ENCODE peak calls at places on chromosomes 13 and 19, in nine cellular contexts. One of them, this sample, is unnamed.

GRCh38 chr19:30311911-30312310 is 60.3 kb upstream of the ZNF536 start:
- DNase-seq in left cardiac atrium: no peak
- DNase-seq in NCI-H446 treated with DMSO at 0.1 percent for 48 hours: no peak
- DNase-seq in CD4-positive, alpha-beta T cell: no peak
- DNase-seq in dorsolateral prefrontal cortex: no peak
- DNase-seq in pons: no peak
- DNase-seq in epithelial cell of prostate: no peak
- DNase-seq in NCI-H345: no peak
- DNase-seq in RWPE1: no peak
- DNase-seq in this sample: no peak

GRCh38 chr19:57888494-57889231 is at the start of gene ZNF814:
- DNase-seq in left cardiac atrium: peak; percentile 88
- DNase-seq in NCI-H446 treated with DMSO at 0.1 percent for 48 hours: no peak
- DNase-seq in CD4-positive, alpha-beta T cell: peak; percentile 78
- DNase-seq in dorsolateral prefrontal cortex: peak; percentile 85
- DNase-seq in pons: peak; percentile 83
- DNase-seq in epithelial cell of prostate: no peak
- DNase-seq in NCI-H345: peak; percentile 0
- DNase-seq in RWPE1: peak; percentile 58
- DNase-seq in this sample: peak; percentile 44

GRCh38 chr13:65594255-65594654 is 1635.9 kb downstream of the PCDH9 start:
- DNase-seq in left cardiac atrium: no peak
- DNase-seq in NCI-H446 treated with DMSO at 0.1 percent for 48 hours: peak; percentile 49
- DNase-seq in CD4-positive, alpha-beta T cell: no peak
- DNase-seq in dorsolateral prefrontal cortex: no peak
- DNase-seq in pons: peak; percentile 8
- DNase-seq in epithelial cell of prostate: no peak
- DNase-seq in NCI-H345: no peak
- DNase-seq in RWPE1: no peak
- DNase-seq in this sample: no peak

GRCh38 chr13:111359930-111360329 is 39.5 kb downstream of the TEX29 start:
- DNase-seq in left cardiac atrium: no peak
- DNase-seq in NCI-H446 treated with DMSO at 0.1 percent for 48 hours: no peak
- DNase-seq in CD4-positive, alpha-beta T cell: no peak
- DNase-seq in dorsolateral prefrontal cortex: no peak
- DNase-seq in pons: no peak
- DNase-seq in epithelial cell of prostate: no peak
- DNase-seq in NCI-H345: no peak
- DNase-seq in RWPE1: no peak
- DNase-seq in this sample: no peak

GRCh38 chr13:107964356-107964755 is 251.0 kb downstream of the LIG4 start:
- DNase-seq in left cardiac atrium: no peak
- DNase-seq in NCI-H446 treated with DMSO at 0.1 percent for 48 hours: peak; percentile 73
- DNase-seq in CD4-positive, alpha-beta T cell: no peak
- DNase-seq in dorsolateral prefrontal cortex: no peak
- DNase-seq in pons: peak; percentile 8
- DNase-seq in epithelial cell of prostate: no peak
- DNase-seq in NCI-H345: peak; percentile 77
- DNase-seq in RWPE1: no peak
- DNase-seq in this sample: no peak

GRCh38 chr19:47598407-47599349 is 10.3 kb upstream of the BICRA start:
- DNase-seq in left cardiac atrium: peak; percentile 55
- DNase-seq in NCI-H446 treated with DMSO at 0.1 percent for 48 hours: no peak
- DNase-seq in CD4-positive, alpha-beta T cell: no peak
- DNase-seq in dorsolateral prefrontal cortex: no peak
- DNase-seq in pons: peak; percentile 36
- DNase-seq in epithelial cell of prostate: peak; percentile 64
- DNase-seq in NCI-H345: no peak
- DNase-seq in RWPE1: peak; percentile 97
- DNase-seq in this sample: peak; percentile 88

GRCh38 chr19:2567580-2567979 is 91.7 kb downstream of the GADD45B start:
- DNase-seq in left cardiac atrium: peak; percentile 69
- DNase-seq in NCI-H446 treated with DMSO at 0.1 percent for 48 hours: no peak
- DNase-seq in CD4-positive, alpha-beta T cell: no peak
- DNase-seq in dorsolateral prefrontal cortex: peak; percentile 40
- DNase-seq in pons: peak; percentile 63
- DNase-seq in epithelial cell of prostate: no peak
- DNase-seq in NCI-H345: no peak
- DNase-seq in RWPE1: no peak
- DNase-seq in this sample: no peak

GRCh38 chr19:49347835-49348234 is 12.6 kb downstream of the CD37 start:
- DNase-seq in left cardiac atrium: no peak
- DNase-seq in NCI-H446 treated with DMSO at 0.1 percent for 48 hours: no peak
- DNase-seq in CD4-positive, alpha-beta T cell: no peak
- DNase-seq in dorsolateral prefrontal cortex: no peak
- DNase-seq in pons: peak; percentile 36
- DNase-seq in epithelial cell of prostate: no peak
- DNase-seq in NCI-H345: no peak
- DNase-seq in RWPE1: peak; percentile 62
- DNase-seq in this sample: peak; percentile 84

GRCh38 chr19:2678043-2678671 is 24.3 kb downstream of the GNG7 start:
- DNase-seq in left cardiac atrium: no peak
- DNase-seq in NCI-H446 treated with DMSO at 0.1 percent for 48 hours: no peak
- DNase-seq in CD4-positive, alpha-beta T cell: no peak
- DNase-seq in dorsolateral prefrontal cortex: no peak
- DNase-seq in pons: no peak
- DNase-seq in epithelial cell of prostate: no peak
- DNase-seq in NCI-H345: no peak
- DNase-seq in RWPE1: no peak
- DNase-seq in this sample: no peak

GRCh38 chr19:46620716-46621115 is 4.2 kb downstream of the PTGIR start:
- DNase-seq in left cardiac atrium: peak; percentile 30
- DNase-seq in NCI-H446 treated with DMSO at 0.1 percent for 48 hours: no peak
- DNase-seq in CD4-positive, alpha-beta T cell: no peak
- DNase-seq in dorsolateral prefrontal cortex: no peak
- DNase-seq in pons: no peak
- DNase-seq in epithelial cell of prostate: no peak
- DNase-seq in NCI-H345: no peak
- DNase-seq in RWPE1: no peak
- DNase-seq in this sample: no peak

GRCh38 chr19:13195678-13196077 is 45.5 kb downstream of the IER2 start:
- DNase-seq in left cardiac atrium: no peak
- DNase-seq in NCI-H446 treated with DMSO at 0.1 percent for 48 hours: no peak
- DNase-seq in CD4-positive, alpha-beta T cell: peak; percentile 46
- DNase-seq in dorsolateral prefrontal cortex: no peak
- DNase-seq in pons: no peak
- DNase-seq in epithelial cell of prostate: no peak
- DNase-seq in NCI-H345: no peak
- DNase-seq in RWPE1: no peak
- DNase-seq in this sample: no peak

GRCh38 chr13:95254341-95254740 is 46.9 kb downstream of the ABCC4 start:
- DNase-seq in left cardiac atrium: no peak
- DNase-seq in NCI-H446 treated with DMSO at 0.1 percent for 48 hours: no peak
- DNase-seq in CD4-positive, alpha-beta T cell: no peak
- DNase-seq in dorsolateral prefrontal cortex: no peak
- DNase-seq in pons: no peak
- DNase-seq in epithelial cell of prostate: no peak
- DNase-seq in NCI-H345: no peak
- DNase-seq in RWPE1: peak; percentile 65
- DNase-seq in this sample: no peak

GRCh38 chr19:2041686-2042484 is 9.2 kb downstream of the MKNK2 start:
- DNase-seq in left cardiac atrium: peak; percentile 98
- DNase-seq in NCI-H446 treated with DMSO at 0.1 percent for 48 hours: peak; percentile 94
- DNase-seq in CD4-positive, alpha-beta T cell: peak; percentile 99
- DNase-seq in dorsolateral prefrontal cortex: peak; percentile 98
- DNase-seq in pons: peak; percentile 90
- DNase-seq in epithelial cell of prostate: peak; percentile 81
- DNase-seq in NCI-H345: peak; percentile 97
- DNase-seq in RWPE1: peak; percentile 99
- DNase-seq in this sample: peak; percentile 96

GRCh38 chr19:7013678-7014077 is 7.6 kb downstream of the MBD3L2B start:
- DNase-seq in left cardiac atrium: no peak
- DNase-seq in NCI-H446 treated with DMSO at 0.1 percent for 48 hours: no peak
- DNase-seq in CD4-positive, alpha-beta T cell: no peak
- DNase-seq in dorsolateral prefrontal cortex: no peak
- DNase-seq in pons: peak; percentile 67
- DNase-seq in epithelial cell of prostate: peak; percentile 81
- DNase-seq in NCI-H345: no peak
- DNase-seq in RWPE1: peak; percentile 55
- DNase-seq in this sample: no peak

GRCh38 chr19:31114585-31114984 is 234.7 kb downstream of the TSHZ3 start:
- DNase-seq in left cardiac atrium: no peak
- DNase-seq in NCI-H446 treated with DMSO at 0.1 percent for 48 hours: no peak
- DNase-seq in CD4-positive, alpha-beta T cell: no peak
- DNase-seq in dorsolateral prefrontal cortex: no peak
- DNase-seq in pons: no peak
- DNase-seq in epithelial cell of prostate: no peak
- DNase-seq in NCI-H345: no peak
- DNase-seq in RWPE1: no peak
- DNase-seq in this sample: no peak

GRCh38 chr19:5470264-5470671 is 15.1 kb downstream of the ZNRF4 start:
- DNase-seq in left cardiac atrium: no peak
- DNase-seq in NCI-H446 treated with DMSO at 0.1 percent for 48 hours: no peak
- DNase-seq in CD4-positive, alpha-beta T cell: no peak
- DNase-seq in dorsolateral prefrontal cortex: no peak
- DNase-seq in pons: no peak
- DNase-seq in epithelial cell of prostate: peak; percentile 66
- DNase-seq in NCI-H345: peak; percentile 42
- DNase-seq in RWPE1: peak; percentile 73
- DNase-seq in this sample: peak; percentile 80

GRCh38 chr13:53694814-53695533 is 666.4 kb downstream of the OLFM4 start:
- DNase-seq in left cardiac atrium: no peak
- DNase-seq in NCI-H446 treated with DMSO at 0.1 percent for 48 hours: no peak
- DNase-seq in CD4-positive, alpha-beta T cell: no peak
- DNase-seq in dorsolateral prefrontal cortex: no peak
- DNase-seq in pons: peak; percentile 4
- DNase-seq in epithelial cell of prostate: no peak
- DNase-seq in NCI-H345: no peak
- DNase-seq in RWPE1: no peak
- DNase-seq in this sample: no peak

GRCh38 chr13:41065098-41065497 is 3.8 kb downstream of the WBP4 start:
- DNase-seq in left cardiac atrium: no peak
- DNase-seq in NCI-H446 treated with DMSO at 0.1 percent for 48 hours: no peak
- DNase-seq in CD4-positive, alpha-beta T cell: no peak
- DNase-seq in dorsolateral prefrontal cortex: no peak
- DNase-seq in pons: no peak
- DNase-seq in epithelial cell of prostate: no peak
- DNase-seq in NCI-H345: no peak
- DNase-seq in RWPE1: no peak
- DNase-seq in this sample: no peak

GRCh38 chr19:37077929-37078716 is at the start of gene ZNF420:
- DNase-seq in left cardiac atrium: peak; percentile 96
- DNase-seq in NCI-H446 treated with DMSO at 0.1 percent for 48 hours: peak; percentile 93
- DNase-seq in CD4-positive, alpha-beta T cell: peak; percentile 80
- DNase-seq in dorsolateral prefrontal cortex: peak; percentile 94
- DNase-seq in pons: peak; percentile 91
- DNase-seq in epithelial cell of prostate: peak; percentile 68
- DNase-seq in NCI-H345: peak; percentile 100
- DNase-seq in RWPE1: peak; percentile 62
- DNase-seq in this sample: peak; percentile 53

GRCh38 chr13:32150794-32151193 is 119.2 kb downstream of the FRY start:
- DNase-seq in left cardiac atrium: peak; percentile 76
- DNase-seq in NCI-H446 treated with DMSO at 0.1 percent for 48 hours: no peak
- DNase-seq in CD4-positive, alpha-beta T cell: no peak
- DNase-seq in dorsolateral prefrontal cortex: no peak
- DNase-seq in pons: no peak
- DNase-seq in epithelial cell of prostate: no peak
- DNase-seq in NCI-H345: no peak
- DNase-seq in RWPE1: no peak
- DNase-seq in this sample: no peak